ENCODE peak calls at places on chromosome 6, in nine cellular contexts. X, C, Z, B, U, L, I, S and J are unnamed samples.

GRCh38 chr6:55636406-55637102 is 57.6 kb upstream of the HMGCLL1 start:
- DNase-seq in X (no peak), C (no peak), B (no peak), S (no peak), I (no peak), U (no peak), L (peak), Z (peak), J (no peak)

GRCh38 chr6:15365273-15365687 is 119.4 kb downstream of the JARID2 start:
- DNase-seq in X (peak), Z (peak), L (peak), S (peak), I (peak), U (no peak), B (no peak), C (no peak), J (peak)

GRCh38 chr6:119129968-119130484 is 51.6 kb upstream of the FAM184A start:
- DNase-seq in L (peak), X (no peak), I (no peak), Z (no peak), U (no peak), S (no peak), C (peak), B (no peak), J (no peak)

GRCh38 chr6:6131492-6132109 is 124.9 kb upstream of the NRN1 start:
- DNase-seq in I (peak), X (no peak), U (no peak), S (no peak), C (no peak), Z (no peak), B (no peak), L (no peak), J (no peak)

GRCh38 chr6:44453146-44453545 is 65.6 kb downstream of the CDC5L start:
- DNase-seq in Z (no peak), X (no peak), C (no peak), I (no peak), S (no peak), U (no peak), B (no peak), L (no peak), J (no peak)

GRCh38 chr6:123803862-123804681 is at the start of gene NKAIN2:
- DNase-seq in Z (no peak), C (peak), B (no peak), I (peak), X (peak), U (no peak), L (peak), S (no peak), J (no peak)

GRCh38 chr6:19587238-19587942 is 249.8 kb upstream of the ID4 start:
- DNase-seq in B (no peak), U (peak), L (no peak), X (no peak), S (no peak), I (no peak), Z (no peak), C (no peak), J (no peak)

GRCh38 chr6:97923249-97923648 is 640.2 kb upstream of the MMS22L start:
- DNase-seq in C (no peak), Z (no peak), S (no peak), B (no peak), U (no peak), X (no peak), L (no peak), I (no peak), J (no peak)

GRCh38 chr6:39416728-39417127 is 94.2 kb upstream of the KCNK16 start:
- DNase-seq in I (no peak), Z (peak), S (no peak), C (peak), L (peak), X (no peak), B (no peak), U (no peak), J (no peak)

GRCh38 chr6:89992818-89993217 is 98.5 kb downstream of the GJA10 start:
- DNase-seq in B (no peak), Z (no peak), S (no peak), L (no peak), I (no peak), X (no peak), C (no peak), U (no peak), J (no peak)

GRCh38 chr6:170022827-170023619 is 267.9 kb downstream of the DLL1 start:
- DNase-seq in Z (no peak), S (no peak), L (no peak), B (no peak), X (no peak), C (no peak), I (no peak), U (no peak), J (no peak)

GRCh38 chr6:127366281-127367022 is 23.0 kb upstream of the ECHDC1 start:
- DNase-seq in X (no peak), Z (peak), C (peak), L (peak), I (no peak), U (no peak), S (no peak), B (no peak), J (no peak)

GRCh38 chr6:97674802-97675201 is 391.8 kb upstream of the MMS22L start:
- DNase-seq in S (no peak), L (no peak), X (no peak), U (no peak), I (no peak), C (no peak), Z (no peak), B (no peak), J (no peak)

GRCh38 chr6:165019681-165020080 is 289.7 kb downstream of the C6orf118 start:
- DNase-seq in B (no peak), U (no peak), C (no peak), L (no peak), Z (no peak), I (no peak), X (no peak), S (no peak), J (no peak)

GRCh38 chr6:42276008-42276890 is 58.6 kb upstream of the MRPS10 start:
- DNase-seq in I (no peak), U (no peak), C (no peak), B (no peak), L (no peak), Z (peak), S (no peak), X (peak), J (no peak)

GRCh38 chr6:161271343-161272019 is 2.4 kb downstream of the AGPAT4 start:
- DNase-seq in U (no peak), S (no peak), Z (no peak), C (no peak), L (no peak), B (no peak), I (no peak), X (no peak), J (no peak)

GRCh38 chr6:164439331-164439730 is 870.1 kb downstream of the C6orf118 start:
- DNase-seq in X (no peak), Z (no peak), C (no peak), L (no peak), I (no peak), S (no peak), B (no peak), U (no peak), J (no peak)

GRCh38 chr6:26388441-26388840 is 5.5 kb downstream of the BTN2A2 start:
- DNase-seq in I (no peak), C (no peak), U (no peak), Z (no peak), L (no peak), X (no peak), S (no peak), B (no peak), J (no peak)

GRCh38 chr6:167755461-167755860 is 71.2 kb upstream of the AFDN start:
- DNase-seq in C (no peak), U (no peak), B (no peak), S (no peak), Z (no peak), X (no peak), I (no peak), L (no peak), J (no peak)

GRCh38 chr6:63475707-63476106 is 96.6 kb upstream of the LOC128125822 start:
- DNase-seq in X (no peak), U (no peak), S (no peak), L (no peak), B (no peak), I (no peak), Z (no peak), C (no peak), J (no peak)

GRCh38 chr6:32255212-32256153 is 31.6 kb upstream of the NOTCH4 start:
- DNase-seq in B (peak), Z (peak), S (peak), X (peak), U (no peak), I (peak), C (peak), L (peak), J (peak)

GRCh38 chr6:9783567-9783966 is 631.3 kb downstream of the TFAP2A start:
- DNase-seq in S (no peak), X (no peak), C (no peak), I (no peak), L (no peak), B (no peak), U (no peak), Z (no peak), J (no peak)

GRCh38 chr6:37382954-37383353 is 29.2 kb downstream of the RNF8 start:
- DNase-seq in I (no peak), C (no peak), U (no peak), X (no peak), B (no peak), Z (no peak), L (no peak), S (no peak), J (peak)

GRCh38 chr6:161139766-161140553 is 133.9 kb downstream of the AGPAT4 start:
- DNase-seq in S (no peak), I (no peak), Z (no peak), B (peak), U (no peak), X (no peak), L (no peak), C (peak), J (no peak)

GRCh38 chr6:17714177-17714576 is 7.5 kb upstream of the NUP153 start:
- DNase-seq in B (no peak), I (no peak), U (no peak), C (no peak), L (no peak), Z (no peak), S (no peak), X (no peak), J (no peak)

GRCh38 chr6:11486486-11486885 is 51.1 kb upstream of the TMEM170B start:
- DNase-seq in X (no peak), C (no peak), I (no peak), U (no peak), Z (no peak), L (no peak), S (no peak), B (no peak), J (no peak)

GRCh38 chr6:32982702-32983492 is 14.5 kb downstream of the BRD2 start:
- DNase-seq in Z (no peak), B (no peak), I (no peak), U (no peak), X (no peak), S (no peak), L (no peak), C (no peak), J (no peak)

GRCh38 chr6:144585217-144585814 is 300.2 kb downstream of the UTRN start:
- DNase-seq in Z (no peak), I (peak), L (peak), B (no peak), C (peak), X (no peak), S (no peak), U (peak), J (peak)

GRCh38 chr6:49541210-49541724 is 9.2 kb upstream of the C6orf141 start:
- DNase-seq in C (peak), L (peak), B (no peak), U (no peak), X (no peak), I (no peak), S (no peak), Z (peak), J (no peak)

GRCh38 chr6:111552999-111553398 is 52.7 kb downstream of the TRAF3IP2 start:
- DNase-seq in C (no peak), Z (no peak), U (no peak), S (no peak), L (no peak), I (no peak), B (no peak), X (no peak), J (no peak)

GRCh38 chr6:87155920-87156600 is 695 bp downstream of the ZNF292 start:
- DNase-seq in S (peak), X (peak), L (peak), I (peak), B (peak), C (peak), Z (peak), U (peak), J (peak)

GRCh38 chr6:36769161-36769675 is 70.0 kb downstream of the CPNE5 start:
- DNase-seq in U (no peak), S (no peak), Z (no peak), X (peak), B (no peak), C (peak), L (no peak), I (no peak), J (no peak)

GRCh38 chr6:13362432-13362831 is 34.1 kb upstream of the TBC1D7 start:
- DNase-seq in I (no peak), C (no peak), X (no peak), U (no peak), S (no peak), Z (no peak), B (no peak), L (no peak), J (no peak)

GRCh38 chr6:98343004-98343403 is 491.4 kb upstream of the POU3F2 start:
- DNase-seq in U (no peak), Z (no peak), L (no peak), X (no peak), S (no peak), C (no peak), B (no peak), I (no peak), J (no peak)

GRCh38 chr6:92354270-92354831 is 1065.0 kb downstream of the EPHA7 start:
- DNase-seq in Z (no peak), C (no peak), I (no peak), X (no peak), U (no peak), L (no peak), S (no peak), B (no peak), J (no peak)

GRCh38 chr6:100573169-100573568 is 108.4 kb upstream of the SIM1 start:
- DNase-seq in I (peak), U (no peak), X (no peak), C (peak), B (no peak), S (no peak), L (peak), Z (peak), J (peak)